ENCODE peak calls at places on chromosome 6, in five cellular contexts. I, N, S, Y and O are unnamed samples. For H3K4me1, the result is how much of the 10 kb centered on the place peaks cover.

GRCh38 chr6:31822038-31822821 is 5.3 kb upstream of the HSPA1B start:
- DNase-seq in Y (peak), I (peak), N (no peak), S (peak), O (peak)

GRCh38 chr6:35294308-35294945 is 3.2 kb upstream of the DEF6 start:
- DNase-seq in I (peak), S (no peak), Y (peak), N (peak), O (no peak)

GRCh38 chr6:147135211-147135672 is 69.0 kb upstream of the STXBP5 start:
- DNase-seq in Y (no peak), N (no peak), I (no peak), S (no peak), O (no peak)

GRCh38 chr6:82246802-82247633 is 526 bp downstream of the IBTK start:
- DNase-seq in I (peak), S (peak), N (peak), Y (peak), O (no peak)

GRCh38 chr6:47809863-47810262 is 28.0 kb downstream of the OPN5 start:
- DNase-seq in N (no peak), S (no peak), Y (no peak), I (no peak), O (no peak)

GRCh38 chr6:168609026-168609685 is 168.2 kb downstream of the SMOC2 start:
- DNase-seq in S (no peak), N (no peak), Y (peak), I (no peak), O (no peak)

GRCh38 chr6:11271637-11272036 is 39.2 kb upstream of the NEDD9 start:
- DNase-seq in I (no peak), Y (no peak), S (no peak), N (no peak), O (no peak)

GRCh38 chr6:31663961-31664789 is 622 bp downstream of the GPANK1 start:
- DNase-seq in Y (peak), I (peak), N (no peak), S (peak), O (peak)

GRCh38 chr6:156780117-156780641 is 3.0 kb downstream of the ARID1B start:
- DNase-seq in N (peak), S (peak), Y (no peak), I (peak), O (peak)

GRCh38 chr6:53044572-53044971 is 20.6 kb upstream of the FBXO9 start:
- DNase-seq in Y (no peak), N (no peak), I (no peak), S (no peak), O (no peak)

GRCh38 chr6:157644043-157644810 is 178.8 kb upstream of the SNX9 start:
- DNase-seq in Y (peak), I (no peak), S (no peak), N (no peak), O (no peak)

GRCh38 chr6:147852772-147853171 is 344.3 kb downstream of the SAMD5 start:
- DNase-seq in I (no peak), Y (no peak), N (no peak), S (no peak), O (no peak)

GRCh38 chr6:122476131-122476530 is 4.5 kb upstream of the SERINC1 start:
- DNase-seq in Y (no peak), N (no peak), I (no peak), S (no peak), O (no peak)

GRCh38 chr6:159254186-159254585 is 85.0 kb downstream of the FNDC1 start:
- DNase-seq in I (no peak), Y (no peak), N (no peak), S (no peak), O (no peak)

GRCh38 chr6:114108119-114109002 is 137.4 kb upstream of the HDAC2 start:
- DNase-seq in Y (peak), I (peak), N (peak), S (peak), O (peak)

GRCh38 chr6:169370054-169370453 is 116.4 kb upstream of the THBS2 start:
- DNase-seq in N (no peak), I (no peak), S (no peak), Y (no peak), O (no peak)

GRCh38 chr6:35067234-35067633 is 73.9 kb downstream of the TCP11 start:
- DNase-seq in Y (no peak), N (no peak), S (no peak), I (no peak), O (no peak)

GRCh38 chr6:101578306-101578705 is 184.8 kb downstream of the GRIK2 start:
- DNase-seq in Y (no peak), I (no peak), N (no peak), S (no peak), O (no peak)

GRCh38 chr6:35391240-35391968 is 49.0 kb downstream of the PPARD start:
- DNase-seq in S (no peak), I (no peak), Y (no peak), N (peak), O (no peak)

GRCh38 chr6:31572041-31572911 is at the start of gene LTA:
- DNase-seq in I (no peak), Y (no peak), N (no peak), S (no peak), O (no peak)

GRCh38 chr6:13695217-13695616 is 16.4 kb downstream of the RANBP9 start:
- DNase-seq in S (no peak), N (no peak), I (no peak), Y (no peak), O (no peak)
- H3K4me1 ChIP-seq in S (under half), N (under half), I (under half), Y (under half), O (half or more)

GRCh38 chr6:5486214-5486613 is 224.9 kb downstream of the FARS2 start:
- DNase-seq in Y (no peak), S (no peak), I (no peak), N (no peak), O (no peak)
- TF ChIP-seq POLR2A in Y (no peak), S (no peak), I (no peak), N (no peak), O (no peak)

DNA sequence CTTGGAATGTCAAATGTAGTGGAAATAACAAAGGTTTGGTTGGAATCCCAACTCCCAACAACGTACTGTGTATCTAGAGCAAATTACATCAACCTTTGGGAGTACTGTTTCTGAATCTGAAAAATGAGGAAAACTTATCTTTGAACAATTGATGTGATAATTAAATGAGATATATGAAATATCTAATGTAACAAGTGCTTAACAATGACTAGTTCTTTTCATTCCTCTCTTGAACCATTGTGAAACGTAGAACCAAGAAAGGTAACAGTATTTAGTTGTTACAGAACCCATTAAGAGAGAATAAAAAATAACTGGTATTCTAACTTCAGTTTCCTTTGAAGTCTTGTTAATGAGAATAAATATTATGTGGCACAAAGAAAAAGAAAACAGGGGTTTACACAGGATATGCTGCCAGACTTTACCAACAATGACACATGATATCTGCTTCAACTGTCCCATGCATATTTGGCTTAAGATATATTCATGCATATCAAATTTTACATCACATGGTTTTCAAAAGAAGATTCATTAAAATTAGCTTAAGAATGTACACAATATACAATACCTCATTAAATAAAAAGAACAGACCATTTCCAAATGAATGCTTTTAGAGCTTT is 111.8 kb downstream of the ATG5 start:
- DNase-seq in I (no peak), Y (no peak), N (no peak), S (no peak), O (no peak)
- TF ChIP-seq CTCF in I (no peak), Y (no peak), N (no peak), S (no peak), O (no peak)

DNA sequence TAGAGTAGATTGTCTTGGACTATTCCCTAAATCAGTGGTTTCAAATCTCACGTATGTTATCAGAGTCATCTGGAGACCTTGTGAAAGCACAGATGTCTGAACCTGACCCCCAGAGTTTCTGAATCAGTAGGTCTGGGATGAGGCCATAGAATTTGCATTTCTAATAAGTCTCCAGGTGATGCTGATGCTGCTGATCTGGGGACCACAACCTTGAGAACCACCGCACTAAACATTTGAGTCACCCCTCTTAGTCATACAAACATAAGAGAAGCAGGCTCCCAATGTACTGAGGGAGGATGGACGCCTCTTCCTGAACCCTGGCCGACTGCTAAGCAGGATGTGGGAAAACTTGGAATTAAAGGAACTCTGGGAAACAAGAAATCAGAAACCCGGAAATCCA is 187.8 kb upstream of the PRDM1 start:
- DNase-seq in Y (no peak), I (no peak), S (no peak), N (no peak), O (no peak)
- H3K4me1 ChIP-seq in Y (under half), I (under half), S (under half), N (under half), O (under half)

DNA sequence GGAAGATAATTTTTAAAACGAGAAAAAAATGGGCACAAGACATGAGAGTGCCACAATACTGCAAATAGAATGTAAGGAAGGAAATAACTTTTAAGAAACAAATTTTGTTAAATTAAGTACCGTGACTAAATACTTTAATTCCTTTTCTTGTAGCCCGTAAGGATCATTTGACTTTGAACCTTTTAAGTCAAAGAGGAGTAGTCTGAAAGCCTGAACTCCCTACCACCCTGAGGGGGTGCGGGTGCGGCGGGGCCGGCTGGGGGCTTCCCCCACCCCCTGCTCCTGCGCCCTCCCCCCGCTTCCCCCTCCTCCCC is 231 bp upstream of the PHACTR2 start:
- DNase-seq in Y (no peak), I (no peak), N (no peak), S (no peak), O (no peak)
- TF ChIP-seq POLR2A in Y (no peak), I (no peak), N (no peak), S (no peak), O (no peak)

GRCh38 chr6:161745594-161745993 is 471.7 kb upstream of the AGPAT4 start:
- DNase-seq in Y (no peak), I (no peak), S (no peak), N (no peak), O (no peak)

GRCh38 chr6:161750677-161751076 is 476.8 kb upstream of the AGPAT4 start:
- DNase-seq in N (no peak), I (no peak), Y (no peak), S (no peak), O (no peak)

GRCh38 chr6:161745128-161745527 is 471.3 kb upstream of the AGPAT4 start:
- DNase-seq in Y (no peak), N (no peak), I (no peak), S (no peak), O (no peak)

GRCh38 chr6:161749576-161749975 is 475.7 kb upstream of the AGPAT4 start:
- DNase-seq in Y (no peak), S (no peak), I (no peak), N (no peak), O (no peak)

GRCh38 chr6:161748535-161749386 is 474.9 kb upstream of the AGPAT4 start:
- DNase-seq in N (peak), Y (no peak), I (peak), S (no peak), O (peak)
- TF ChIP-seq CTCF in N (peak), Y (peak), I (peak), S (no peak), O (peak)